ENCODE peak calls at places on chromosomes 5 and 9, in four cellular contexts. Y is AG04450, E is choroid plexus epithelial cell, N is NCI-H446 treated with DMSO at 0.1 percent for 48 hours. Z is an unnamed sample.

GRCh38 chr5:136108131-136108739 is 24.4 kb upstream of the SMAD5 start:
- DNase-seq in Y (no peak), E (no peak), N (no peak), Z (no peak)

GRCh38 chr9:115650768-115651167 is 502.8 kb upstream of the PAPPA start:
- DNase-seq in Y (peak; percentile 85), N (no peak), E (peak; percentile 92), Z (peak; percentile 75)

GRCh38 chr5:65796269-65796668 is 74.3 kb downstream of the NLN start:
- DNase-seq in Y (no peak), N (no peak), E (no peak), Z (no peak)

GRCh38 chr5:169745441-169746146 is 108.5 kb downstream of the DOCK2 start:
- DNase-seq in N (no peak), E (peak; percentile 73), Y (no peak), Z (no peak)

GRCh38 chr5:158882236-158882635 is 217.5 kb downstream of the EBF1 start:
- DNase-seq in N (no peak), E (no peak), Y (no peak), Z (no peak)

GRCh38 chr9:126318858-126319257 is 7.8 kb upstream of the MVB12B start:
- DNase-seq in N (no peak), E (no peak), Y (no peak), Z (no peak)

GRCh38 chr9:93675336-93676150 is 99.2 kb downstream of the PHF2 start:
- DNase-seq in Y (no peak), E (no peak), N (no peak), Z (no peak)

GRCh38 chr9:19720374-19720773 is 68.5 kb downstream of the SLC24A2 start:
- DNase-seq in Y (no peak), N (no peak), E (peak; percentile 26), Z (no peak)

GRCh38 chr9:105973811-105974407 is 279.6 kb downstream of the TMEM38B start:
- DNase-seq in Y (no peak), N (no peak), E (peak; percentile 16), Z (no peak)

GRCh38 chr5:96413028-96413427 is 20.0 kb downstream of the PCSK1 start:
- DNase-seq in N (no peak), Y (no peak), E (no peak), Z (no peak)

GRCh38 chr5:111551569-111552275 is 39.4 kb upstream of the STARD4 start:
- DNase-seq in N (no peak), Y (no peak), E (no peak), Z (no peak)

GRCh38 chr5:79562351-79563246 is 48.7 kb upstream of the HOMER1 start:
- DNase-seq in N (no peak), Y (no peak), E (peak; percentile 21), Z (no peak)

GRCh38 chr9:28883209-28883608 is 1309.9 kb upstream of the C9orf72 start:
- DNase-seq in N (no peak), E (no peak), Y (no peak), Z (no peak)

GRCh38 chr9:22142681-22143080 is 133.6 kb upstream of the CDKN2B start:
- DNase-seq in N (no peak), Y (no peak), E (peak; percentile 84), Z (no peak)

GRCh38 chr9:98360176-98360708 is 104.8 kb upstream of the TBC1D2 start:
- DNase-seq in E (no peak), N (no peak), Y (no peak), Z (no peak)

GRCh38 chr9:5999443-6000104 is 15.8 kb downstream of the RANBP6 start:
- DNase-seq in Y (no peak), N (no peak), E (no peak), Z (no peak)

GRCh38 chr9:78397045-78397843 is 100.3 kb downstream of the PSAT1 start:
- DNase-seq in N (no peak), E (no peak), Y (no peak), Z (no peak)

GRCh38 chr5:13478831-13479465 is 465.5 kb downstream of the DNAH5 start:
- DNase-seq in Y (peak; percentile 0), N (peak; percentile 82), E (peak; percentile 45), Z (peak; percentile 15)

GRCh38 chr9:75372499-75373268 is 284.4 kb downstream of the OSTF1 start:
- DNase-seq in Y (no peak), N (no peak), E (peak; percentile 34), Z (no peak)

GRCh38 chr9:136835162-136835931 is 6.9 kb upstream of the AJM1 start:
- DNase-seq in N (no peak), E (no peak), Y (no peak), Z (no peak)

GRCh38 chr5:54115768-54116403 is 194.5 kb downstream of the ARL15 start:
- DNase-seq in N (peak; percentile 11), Y (no peak), E (no peak), Z (peak; percentile 29)

GRCh38 chr5:176771102-176771845 is 39.1 kb upstream of the UNC5A start:
- DNase-seq in E (no peak), Y (no peak), N (no peak), Z (no peak)

GRCh38 chr9:36011379-36011778 is 25.3 kb upstream of the RECK start:
- DNase-seq in Y (no peak), N (no peak), E (peak; percentile 23), Z (no peak)

GRCh38 chr9:4020038-4020746 is 279.7 kb downstream of the GLIS3 start:
- DNase-seq in N (no peak), Y (no peak), E (peak; percentile 35), Z (no peak)

GRCh38 chr9:89353989-89354388 is 35.7 kb downstream of the SECISBP2 start:
- DNase-seq in E (peak; percentile 6), Y (no peak), N (no peak), Z (no peak)

GRCh38 chr9:17799383-17799782 is 220.5 kb downstream of the SH3GL2 start:
- DNase-seq in N (no peak), E (peak; percentile 39), Y (no peak), Z (no peak)